ENCODE peak calls at places on chromosomes 4 and X, in ten cellular contexts. One of them, this sample, is unnamed.

GRCh38 chr4:189177130-189177529 is 763.5 kb upstream of the FRG1 start:
- DNase-seq in NCI-H1417: no peak
- DNase-seq in stimulated activated CD8-positive, alpha-beta memory T cell treated with anti-CD3 and anti-CD28 coated beads, Interleukin-7, amount 100 ng/mL, for 1 hour: no peak
- DNase-seq in neural crest cell: no peak
- DNase-seq in epithelial cell of esophagus: peak; percentile 57
- DNase-seq in activated CD4-positive, alpha-beta memory T cell treated with anti-CD3 and anti-CD28 coated beads for 36 hours: no peak
- DNase-seq in brain microvascular endothelial cell: no peak
- DNase-seq in central memory CD4-positive, alpha-beta T cell: no peak
- DNase-seq in T follicular helper cell: no peak
- DNase-seq in activated naive CD8-positive, alpha-beta T cell treated with anti-CD3 and anti-CD28 coated beads, Interleukin-2, amount 50 U/mL, for 24 hours: no peak
- DNase-seq in this sample: no peak

GRCh38 chr4:8763966-8764901 is 107.4 kb downstream of the HMX1 start:
- DNase-seq in activated CD4-positive, alpha-beta memory T cell treated with anti-CD3 and anti-CD28 coated beads for 36 hours: no peak
- DNase-seq in NCI-H1417: no peak
- DNase-seq in epithelial cell of esophagus: no peak
- DNase-seq in activated naive CD8-positive, alpha-beta T cell treated with anti-CD3 and anti-CD28 coated beads, Interleukin-2, amount 50 U/mL, for 24 hours: no peak
- DNase-seq in stimulated activated CD8-positive, alpha-beta memory T cell treated with anti-CD3 and anti-CD28 coated beads, Interleukin-7, amount 100 ng/mL, for 1 hour: no peak
- DNase-seq in neural crest cell: no peak
- DNase-seq in central memory CD4-positive, alpha-beta T cell: no peak
- DNase-seq in T follicular helper cell: no peak
- DNase-seq in brain microvascular endothelial cell: no peak
- DNase-seq in this sample: no peak

GRCh38 chrX:15376956-15377355 is 7.3 kb downstream of the VEGFD start:
- DNase-seq in stimulated activated CD8-positive, alpha-beta memory T cell treated with anti-CD3 and anti-CD28 coated beads, Interleukin-7, amount 100 ng/mL, for 1 hour: no peak
- DNase-seq in T follicular helper cell: no peak
- DNase-seq in activated naive CD8-positive, alpha-beta T cell treated with anti-CD3 and anti-CD28 coated beads, Interleukin-2, amount 50 U/mL, for 24 hours: no peak
- DNase-seq in central memory CD4-positive, alpha-beta T cell: no peak
- DNase-seq in epithelial cell of esophagus: no peak
- DNase-seq in brain microvascular endothelial cell: no peak
- DNase-seq in neural crest cell: no peak
- DNase-seq in activated CD4-positive, alpha-beta memory T cell treated with anti-CD3 and anti-CD28 coated beads for 36 hours: no peak
- DNase-seq in NCI-H1417: no peak
- DNase-seq in this sample: no peak

GRCh38 chr4:102478186-102478585 is 23.0 kb upstream of the NFKB1 start:
- DNase-seq in T follicular helper cell: no peak
- DNase-seq in neural crest cell: no peak
- DNase-seq in activated CD4-positive, alpha-beta memory T cell treated with anti-CD3 and anti-CD28 coated beads for 36 hours: no peak
- DNase-seq in activated naive CD8-positive, alpha-beta T cell treated with anti-CD3 and anti-CD28 coated beads, Interleukin-2, amount 50 U/mL, for 24 hours: no peak
- DNase-seq in central memory CD4-positive, alpha-beta T cell: no peak
- DNase-seq in brain microvascular endothelial cell: no peak
- DNase-seq in stimulated activated CD8-positive, alpha-beta memory T cell treated with anti-CD3 and anti-CD28 coated beads, Interleukin-7, amount 100 ng/mL, for 1 hour: no peak
- DNase-seq in epithelial cell of esophagus: peak; percentile 39
- DNase-seq in NCI-H1417: no peak
- DNase-seq in this sample: no peak

GRCh38 chr4:47650584-47651130 is 165.6 kb downstream of the ATP10D start:
- DNase-seq in neural crest cell: no peak
- DNase-seq in NCI-H1417: no peak
- DNase-seq in central memory CD4-positive, alpha-beta T cell: no peak
- DNase-seq in brain microvascular endothelial cell: peak; percentile 22
- DNase-seq in stimulated activated CD8-positive, alpha-beta memory T cell treated with anti-CD3 and anti-CD28 coated beads, Interleukin-7, amount 100 ng/mL, for 1 hour: no peak
- DNase-seq in epithelial cell of esophagus: no peak
- DNase-seq in T follicular helper cell: no peak
- DNase-seq in activated CD4-positive, alpha-beta memory T cell treated with anti-CD3 and anti-CD28 coated beads for 36 hours: no peak
- DNase-seq in activated naive CD8-positive, alpha-beta T cell treated with anti-CD3 and anti-CD28 coated beads, Interleukin-2, amount 50 U/mL, for 24 hours: no peak
- DNase-seq in this sample: no peak

GRCh38 chrX:74535633-74536141 is 78.7 kb downstream of the RLIM start:
- DNase-seq in central memory CD4-positive, alpha-beta T cell: peak; percentile 17
- DNase-seq in NCI-H1417: peak; percentile 82
- DNase-seq in brain microvascular endothelial cell: peak; percentile 27
- DNase-seq in activated naive CD8-positive, alpha-beta T cell treated with anti-CD3 and anti-CD28 coated beads, Interleukin-2, amount 50 U/mL, for 24 hours: peak; percentile 54
- DNase-seq in stimulated activated CD8-positive, alpha-beta memory T cell treated with anti-CD3 and anti-CD28 coated beads, Interleukin-7, amount 100 ng/mL, for 1 hour: no peak
- DNase-seq in activated CD4-positive, alpha-beta memory T cell treated with anti-CD3 and anti-CD28 coated beads for 36 hours: peak; percentile 69
- DNase-seq in epithelial cell of esophagus: peak; percentile 81
- DNase-seq in T follicular helper cell: no peak
- DNase-seq in neural crest cell: peak; percentile 9
- DNase-seq in this sample: no peak

GRCh38 chrX:12060489-12061260 is 77.6 kb upstream of the FRMPD4 start:
- DNase-seq in activated naive CD8-positive, alpha-beta T cell treated with anti-CD3 and anti-CD28 coated beads, Interleukin-2, amount 50 U/mL, for 24 hours: no peak
- DNase-seq in brain microvascular endothelial cell: no peak
- DNase-seq in central memory CD4-positive, alpha-beta T cell: no peak
- DNase-seq in stimulated activated CD8-positive, alpha-beta memory T cell treated with anti-CD3 and anti-CD28 coated beads, Interleukin-7, amount 100 ng/mL, for 1 hour: no peak
- DNase-seq in activated CD4-positive, alpha-beta memory T cell treated with anti-CD3 and anti-CD28 coated beads for 36 hours: no peak
- DNase-seq in epithelial cell of esophagus: peak; percentile 2
- DNase-seq in NCI-H1417: no peak
- DNase-seq in neural crest cell: no peak
- DNase-seq in T follicular helper cell: no peak
- DNase-seq in this sample: no peak

GRCh38 chrX:13126785-13127184 is 82.4 kb upstream of the FAM9C start:
- DNase-seq in activated CD4-positive, alpha-beta memory T cell treated with anti-CD3 and anti-CD28 coated beads for 36 hours: no peak
- DNase-seq in neural crest cell: no peak
- DNase-seq in NCI-H1417: no peak
- DNase-seq in epithelial cell of esophagus: no peak
- DNase-seq in activated naive CD8-positive, alpha-beta T cell treated with anti-CD3 and anti-CD28 coated beads, Interleukin-2, amount 50 U/mL, for 24 hours: no peak
- DNase-seq in brain microvascular endothelial cell: peak; percentile 5
- DNase-seq in T follicular helper cell: no peak
- DNase-seq in stimulated activated CD8-positive, alpha-beta memory T cell treated with anti-CD3 and anti-CD28 coated beads, Interleukin-7, amount 100 ng/mL, for 1 hour: no peak
- DNase-seq in central memory CD4-positive, alpha-beta T cell: no peak
- DNase-seq in this sample: no peak

GRCh38 chrX:19017271-19017670 is 33.4 kb upstream of the PHKA2 start:
- DNase-seq in stimulated activated CD8-positive, alpha-beta memory T cell treated with anti-CD3 and anti-CD28 coated beads, Interleukin-7, amount 100 ng/mL, for 1 hour: no peak
- DNase-seq in activated naive CD8-positive, alpha-beta T cell treated with anti-CD3 and anti-CD28 coated beads, Interleukin-2, amount 50 U/mL, for 24 hours: no peak
- DNase-seq in T follicular helper cell: no peak
- DNase-seq in neural crest cell: peak; percentile 2
- DNase-seq in epithelial cell of esophagus: peak; percentile 29
- DNase-seq in NCI-H1417: peak; percentile 61
- DNase-seq in activated CD4-positive, alpha-beta memory T cell treated with anti-CD3 and anti-CD28 coated beads for 36 hours: no peak
- DNase-seq in brain microvascular endothelial cell: no peak
- DNase-seq in central memory CD4-positive, alpha-beta T cell: no peak
- DNase-seq in this sample: peak; percentile 14

GRCh38 chrX:46551494-46552128 is 6.4 kb upstream of the ZNF674 start:
- DNase-seq in central memory CD4-positive, alpha-beta T cell: no peak
- DNase-seq in activated CD4-positive, alpha-beta memory T cell treated with anti-CD3 and anti-CD28 coated beads for 36 hours: no peak
- DNase-seq in NCI-H1417: no peak
- DNase-seq in activated naive CD8-positive, alpha-beta T cell treated with anti-CD3 and anti-CD28 coated beads, Interleukin-2, amount 50 U/mL, for 24 hours: no peak
- DNase-seq in neural crest cell: no peak
- DNase-seq in brain microvascular endothelial cell: peak; percentile 77
- DNase-seq in stimulated activated CD8-positive, alpha-beta memory T cell treated with anti-CD3 and anti-CD28 coated beads, Interleukin-7, amount 100 ng/mL, for 1 hour: no peak
- DNase-seq in epithelial cell of esophagus: peak; percentile 34
- DNase-seq in T follicular helper cell: no peak
- DNase-seq in this sample: no peak

GRCh38 chr4:5918331-5919030 is 25.6 kb upstream of the CRMP1 start:
- DNase-seq in activated naive CD8-positive, alpha-beta T cell treated with anti-CD3 and anti-CD28 coated beads, Interleukin-2, amount 50 U/mL, for 24 hours: no peak
- DNase-seq in central memory CD4-positive, alpha-beta T cell: no peak
- DNase-seq in epithelial cell of esophagus: no peak
- DNase-seq in neural crest cell: no peak
- DNase-seq in stimulated activated CD8-positive, alpha-beta memory T cell treated with anti-CD3 and anti-CD28 coated beads, Interleukin-7, amount 100 ng/mL, for 1 hour: no peak
- DNase-seq in activated CD4-positive, alpha-beta memory T cell treated with anti-CD3 and anti-CD28 coated beads for 36 hours: no peak
- DNase-seq in T follicular helper cell: no peak
- DNase-seq in brain microvascular endothelial cell: no peak
- DNase-seq in NCI-H1417: no peak
- DNase-seq in this sample: no peak

GRCh38 chr4:4864940-4865704 is 5.7 kb downstream of the MSX1 start:
- DNase-seq in stimulated activated CD8-positive, alpha-beta memory T cell treated with anti-CD3 and anti-CD28 coated beads, Interleukin-7, amount 100 ng/mL, for 1 hour: no peak
- DNase-seq in epithelial cell of esophagus: no peak
- DNase-seq in central memory CD4-positive, alpha-beta T cell: no peak
- DNase-seq in T follicular helper cell: no peak
- DNase-seq in neural crest cell: no peak
- DNase-seq in activated naive CD8-positive, alpha-beta T cell treated with anti-CD3 and anti-CD28 coated beads, Interleukin-2, amount 50 U/mL, for 24 hours: no peak
- DNase-seq in brain microvascular endothelial cell: no peak
- DNase-seq in activated CD4-positive, alpha-beta memory T cell treated with anti-CD3 and anti-CD28 coated beads for 36 hours: no peak
- DNase-seq in NCI-H1417: no peak
- DNase-seq in this sample: no peak

GRCh38 chr4:71944956-71945355 is 86.8 kb upstream of the NPFFR2 start:
- DNase-seq in activated CD4-positive, alpha-beta memory T cell treated with anti-CD3 and anti-CD28 coated beads for 36 hours: no peak
- DNase-seq in epithelial cell of esophagus: peak; percentile 30
- DNase-seq in neural crest cell: no peak
- DNase-seq in NCI-H1417: no peak
- DNase-seq in central memory CD4-positive, alpha-beta T cell: no peak
- DNase-seq in brain microvascular endothelial cell: peak; percentile 2
- DNase-seq in T follicular helper cell: no peak
- DNase-seq in activated naive CD8-positive, alpha-beta T cell treated with anti-CD3 and anti-CD28 coated beads, Interleukin-2, amount 50 U/mL, for 24 hours: no peak
- DNase-seq in stimulated activated CD8-positive, alpha-beta memory T cell treated with anti-CD3 and anti-CD28 coated beads, Interleukin-7, amount 100 ng/mL, for 1 hour: no peak
- DNase-seq in this sample: no peak

GRCh38 chrX:119880076-119880475 is 8.4 kb downstream of the NDUFA1 start:
- DNase-seq in activated naive CD8-positive, alpha-beta T cell treated with anti-CD3 and anti-CD28 coated beads, Interleukin-2, amount 50 U/mL, for 24 hours: no peak
- DNase-seq in epithelial cell of esophagus: no peak
- DNase-seq in NCI-H1417: no peak
- DNase-seq in central memory CD4-positive, alpha-beta T cell: peak; percentile 17
- DNase-seq in stimulated activated CD8-positive, alpha-beta memory T cell treated with anti-CD3 and anti-CD28 coated beads, Interleukin-7, amount 100 ng/mL, for 1 hour: no peak
- DNase-seq in neural crest cell: no peak
- DNase-seq in T follicular helper cell: no peak
- DNase-seq in activated CD4-positive, alpha-beta memory T cell treated with anti-CD3 and anti-CD28 coated beads for 36 hours: peak; percentile 41
- DNase-seq in brain microvascular endothelial cell: no peak
- DNase-seq in this sample: no peak

GRCh38 chr4:105147226-105148151 is 813 bp downstream of the TET2 start:
- DNase-seq in brain microvascular endothelial cell: no peak
- DNase-seq in activated CD4-positive, alpha-beta memory T cell treated with anti-CD3 and anti-CD28 coated beads for 36 hours: peak; percentile 56
- DNase-seq in epithelial cell of esophagus: peak; percentile 54
- DNase-seq in stimulated activated CD8-positive, alpha-beta memory T cell treated with anti-CD3 and anti-CD28 coated beads, Interleukin-7, amount 100 ng/mL, for 1 hour: no peak
- DNase-seq in central memory CD4-positive, alpha-beta T cell: peak; percentile 17
- DNase-seq in activated naive CD8-positive, alpha-beta T cell treated with anti-CD3 and anti-CD28 coated beads, Interleukin-2, amount 50 U/mL, for 24 hours: peak; percentile 21
- DNase-seq in NCI-H1417: peak; percentile 84
- DNase-seq in neural crest cell: peak; percentile 31
- DNase-seq in T follicular helper cell: no peak
- DNase-seq in this sample: no peak

GRCh38 chrX:23554304-23554703 is 113.0 kb upstream of the PRDX4 start:
- DNase-seq in central memory CD4-positive, alpha-beta T cell: no peak
- DNase-seq in stimulated activated CD8-positive, alpha-beta memory T cell treated with anti-CD3 and anti-CD28 coated beads, Interleukin-7, amount 100 ng/mL, for 1 hour: no peak
- DNase-seq in activated CD4-positive, alpha-beta memory T cell treated with anti-CD3 and anti-CD28 coated beads for 36 hours: no peak
- DNase-seq in brain microvascular endothelial cell: peak; percentile 7
- DNase-seq in T follicular helper cell: no peak
- DNase-seq in epithelial cell of esophagus: peak; percentile 52
- DNase-seq in activated naive CD8-positive, alpha-beta T cell treated with anti-CD3 and anti-CD28 coated beads, Interleukin-2, amount 50 U/mL, for 24 hours: no peak
- DNase-seq in neural crest cell: no peak
- DNase-seq in NCI-H1417: peak; percentile 82
- DNase-seq in this sample: no peak

GRCh38 chr4:138242076-138242829 is at the start of gene SLC7A11:
- DNase-seq in brain microvascular endothelial cell: peak; percentile 98
- DNase-seq in epithelial cell of esophagus: peak; percentile 99
- DNase-seq in neural crest cell: peak; percentile 33
- DNase-seq in activated CD4-positive, alpha-beta memory T cell treated with anti-CD3 and anti-CD28 coated beads for 36 hours: peak; percentile 69
- DNase-seq in activated naive CD8-positive, alpha-beta T cell treated with anti-CD3 and anti-CD28 coated beads, Interleukin-2, amount 50 U/mL, for 24 hours: peak; percentile 44
- DNase-seq in NCI-H1417: peak; percentile 97
- DNase-seq in stimulated activated CD8-positive, alpha-beta memory T cell treated with anti-CD3 and anti-CD28 coated beads, Interleukin-7, amount 100 ng/mL, for 1 hour: no peak
- DNase-seq in T follicular helper cell: no peak
- DNase-seq in central memory CD4-positive, alpha-beta T cell: peak; percentile 23
- DNase-seq in this sample: no peak

GRCh38 chrX:129631850-129632249 is 22.9 kb downstream of the APLN start:
- DNase-seq in activated naive CD8-positive, alpha-beta T cell treated with anti-CD3 and anti-CD28 coated beads, Interleukin-2, amount 50 U/mL, for 24 hours: no peak
- DNase-seq in stimulated activated CD8-positive, alpha-beta memory T cell treated with anti-CD3 and anti-CD28 coated beads, Interleukin-7, amount 100 ng/mL, for 1 hour: no peak
- DNase-seq in brain microvascular endothelial cell: no peak
- DNase-seq in activated CD4-positive, alpha-beta memory T cell treated with anti-CD3 and anti-CD28 coated beads for 36 hours: no peak
- DNase-seq in T follicular helper cell: no peak
- DNase-seq in epithelial cell of esophagus: peak; percentile 33
- DNase-seq in NCI-H1417: no peak
- DNase-seq in neural crest cell: no peak
- DNase-seq in central memory CD4-positive, alpha-beta T cell: no peak
- DNase-seq in this sample: no peak

GRCh38 chr4:107900067-107900466 is 31.3 kb upstream of the CYP2U1 start:
- DNase-seq in activated naive CD8-positive, alpha-beta T cell treated with anti-CD3 and anti-CD28 coated beads, Interleukin-2, amount 50 U/mL, for 24 hours: no peak
- DNase-seq in NCI-H1417: no peak
- DNase-seq in epithelial cell of esophagus: peak; percentile 36
- DNase-seq in T follicular helper cell: no peak
- DNase-seq in central memory CD4-positive, alpha-beta T cell: no peak
- DNase-seq in activated CD4-positive, alpha-beta memory T cell treated with anti-CD3 and anti-CD28 coated beads for 36 hours: no peak
- DNase-seq in brain microvascular endothelial cell: no peak
- DNase-seq in stimulated activated CD8-positive, alpha-beta memory T cell treated with anti-CD3 and anti-CD28 coated beads, Interleukin-7, amount 100 ng/mL, for 1 hour: no peak
- DNase-seq in neural crest cell: no peak
- DNase-seq in this sample: no peak

GRCh38 chr4:41360214-41360910 is 103.6 kb downstream of the UCHL1 start:
- DNase-seq in activated naive CD8-positive, alpha-beta T cell treated with anti-CD3 and anti-CD28 coated beads, Interleukin-2, amount 50 U/mL, for 24 hours: no peak
- DNase-seq in T follicular helper cell: no peak
- DNase-seq in central memory CD4-positive, alpha-beta T cell: no peak
- DNase-seq in brain microvascular endothelial cell: no peak
- DNase-seq in stimulated activated CD8-positive, alpha-beta memory T cell treated with anti-CD3 and anti-CD28 coated beads, Interleukin-7, amount 100 ng/mL, for 1 hour: no peak
- DNase-seq in activated CD4-positive, alpha-beta memory T cell treated with anti-CD3 and anti-CD28 coated beads for 36 hours: no peak
- DNase-seq in NCI-H1417: peak; percentile 89
- DNase-seq in neural crest cell: peak; percentile 45
- DNase-seq in epithelial cell of esophagus: peak; percentile 55
- DNase-seq in this sample: peak; percentile 65

GRCh38 chrX:121146059-121146628 is 98.7 kb downstream of the GLUD2 start:
- DNase-seq in neural crest cell: no peak
- DNase-seq in epithelial cell of esophagus: no peak
- DNase-seq in activated naive CD8-positive, alpha-beta T cell treated with anti-CD3 and anti-CD28 coated beads, Interleukin-2, amount 50 U/mL, for 24 hours: no peak
- DNase-seq in T follicular helper cell: no peak
- DNase-seq in brain microvascular endothelial cell: peak; percentile 9
- DNase-seq in NCI-H1417: no peak
- DNase-seq in stimulated activated CD8-positive, alpha-beta memory T cell treated with anti-CD3 and anti-CD28 coated beads, Interleukin-7, amount 100 ng/mL, for 1 hour: no peak
- DNase-seq in central memory CD4-positive, alpha-beta T cell: no peak
- DNase-seq in activated CD4-positive, alpha-beta memory T cell treated with anti-CD3 and anti-CD28 coated beads for 36 hours: no peak
- DNase-seq in this sample: no peak

GRCh38 chrX:133988010-133988409 is 2.6 kb upstream of the GPC3 start:
- DNase-seq in activated naive CD8-positive, alpha-beta T cell treated with anti-CD3 and anti-CD28 coated beads, Interleukin-2, amount 50 U/mL, for 24 hours: no peak
- DNase-seq in activated CD4-positive, alpha-beta memory T cell treated with anti-CD3 and anti-CD28 coated beads for 36 hours: no peak
- DNase-seq in central memory CD4-positive, alpha-beta T cell: no peak
- DNase-seq in T follicular helper cell: no peak
- DNase-seq in stimulated activated CD8-positive, alpha-beta memory T cell treated with anti-CD3 and anti-CD28 coated beads, Interleukin-7, amount 100 ng/mL, for 1 hour: no peak
- DNase-seq in epithelial cell of esophagus: no peak
- DNase-seq in NCI-H1417: peak; percentile 65
- DNase-seq in neural crest cell: no peak
- DNase-seq in brain microvascular endothelial cell: no peak
- DNase-seq in this sample: no peak

GRCh38 chr4:82898322-82899243 is 2.0 kb upstream of the THAP9 start:
- DNase-seq in stimulated activated CD8-positive, alpha-beta memory T cell treated with anti-CD3 and anti-CD28 coated beads, Interleukin-7, amount 100 ng/mL, for 1 hour: no peak
- DNase-seq in activated CD4-positive, alpha-beta memory T cell treated with anti-CD3 and anti-CD28 coated beads for 36 hours: no peak
- DNase-seq in neural crest cell: no peak
- DNase-seq in brain microvascular endothelial cell: peak; percentile 77
- DNase-seq in activated naive CD8-positive, alpha-beta T cell treated with anti-CD3 and anti-CD28 coated beads, Interleukin-2, amount 50 U/mL, for 24 hours: no peak
- DNase-seq in NCI-H1417: peak; percentile 24
- DNase-seq in T follicular helper cell: no peak
- DNase-seq in central memory CD4-positive, alpha-beta T cell: peak; percentile 5
- DNase-seq in epithelial cell of esophagus: peak; percentile 79
- DNase-seq in this sample: no peak

GRCh38 chr4:33080262-33080661 is 2360.1 kb downstream of the PCDH7 start:
- DNase-seq in T follicular helper cell: no peak
- DNase-seq in activated CD4-positive, alpha-beta memory T cell treated with anti-CD3 and anti-CD28 coated beads for 36 hours: no peak
- DNase-seq in brain microvascular endothelial cell: no peak
- DNase-seq in central memory CD4-positive, alpha-beta T cell: no peak
- DNase-seq in NCI-H1417: no peak
- DNase-seq in activated naive CD8-positive, alpha-beta T cell treated with anti-CD3 and anti-CD28 coated beads, Interleukin-2, amount 50 U/mL, for 24 hours: no peak
- DNase-seq in neural crest cell: no peak
- DNase-seq in stimulated activated CD8-positive, alpha-beta memory T cell treated with anti-CD3 and anti-CD28 coated beads, Interleukin-7, amount 100 ng/mL, for 1 hour: no peak
- DNase-seq in epithelial cell of esophagus: no peak
- DNase-seq in this sample: no peak

GRCh38 chr4:94544811-94545210 is 93.1 kb downstream of the PDLIM5 start:
- DNase-seq in T follicular helper cell: no peak
- DNase-seq in epithelial cell of esophagus: peak; percentile 74
- DNase-seq in neural crest cell: no peak
- DNase-seq in brain microvascular endothelial cell: no peak
- DNase-seq in activated naive CD8-positive, alpha-beta T cell treated with anti-CD3 and anti-CD28 coated beads, Interleukin-2, amount 50 U/mL, for 24 hours: no peak
- DNase-seq in activated CD4-positive, alpha-beta memory T cell treated with anti-CD3 and anti-CD28 coated beads for 36 hours: no peak
- DNase-seq in stimulated activated CD8-positive, alpha-beta memory T cell treated with anti-CD3 and anti-CD28 coated beads, Interleukin-7, amount 100 ng/mL, for 1 hour: no peak
- DNase-seq in NCI-H1417: no peak
- DNase-seq in central memory CD4-positive, alpha-beta T cell: no peak
- DNase-seq in this sample: no peak

GRCh38 chr4:156820931-156821330 is 150.7 kb downstream of the PDGFC start:
- DNase-seq in central memory CD4-positive, alpha-beta T cell: no peak
- DNase-seq in NCI-H1417: no peak
- DNase-seq in epithelial cell of esophagus: no peak
- DNase-seq in brain microvascular endothelial cell: peak; percentile 14
- DNase-seq in stimulated activated CD8-positive, alpha-beta memory T cell treated with anti-CD3 and anti-CD28 coated beads, Interleukin-7, amount 100 ng/mL, for 1 hour: no peak
- DNase-seq in T follicular helper cell: no peak
- DNase-seq in activated naive CD8-positive, alpha-beta T cell treated with anti-CD3 and anti-CD28 coated beads, Interleukin-2, amount 50 U/mL, for 24 hours: no peak
- DNase-seq in activated CD4-positive, alpha-beta memory T cell treated with anti-CD3 and anti-CD28 coated beads for 36 hours: no peak
- DNase-seq in neural crest cell: no peak
- DNase-seq in this sample: no peak

GRCh38 chr4:8409271-8410065 is 31.1 kb downstream of the ACOX3 start:
- DNase-seq in NCI-H1417: no peak
- DNase-seq in activated naive CD8-positive, alpha-beta T cell treated with anti-CD3 and anti-CD28 coated beads, Interleukin-2, amount 50 U/mL, for 24 hours: peak; percentile 29
- DNase-seq in central memory CD4-positive, alpha-beta T cell: peak; percentile 71
- DNase-seq in epithelial cell of esophagus: peak; percentile 10
- DNase-seq in brain microvascular endothelial cell: no peak
- DNase-seq in activated CD4-positive, alpha-beta memory T cell treated with anti-CD3 and anti-CD28 coated beads for 36 hours: peak; percentile 42
- DNase-seq in T follicular helper cell: no peak
- DNase-seq in stimulated activated CD8-positive, alpha-beta memory T cell treated with anti-CD3 and anti-CD28 coated beads, Interleukin-7, amount 100 ng/mL, for 1 hour: peak; percentile 29
- DNase-seq in neural crest cell: no peak
- DNase-seq in this sample: no peak

GRCh38 chr4:118327554-118328241 is 25.1 kb downstream of the PRSS12 start:
- DNase-seq in epithelial cell of esophagus: no peak
- DNase-seq in activated CD4-positive, alpha-beta memory T cell treated with anti-CD3 and anti-CD28 coated beads for 36 hours: no peak
- DNase-seq in brain microvascular endothelial cell: peak; percentile 12
- DNase-seq in stimulated activated CD8-positive, alpha-beta memory T cell treated with anti-CD3 and anti-CD28 coated beads, Interleukin-7, amount 100 ng/mL, for 1 hour: no peak
- DNase-seq in activated naive CD8-positive, alpha-beta T cell treated with anti-CD3 and anti-CD28 coated beads, Interleukin-2, amount 50 U/mL, for 24 hours: no peak
- DNase-seq in T follicular helper cell: no peak
- DNase-seq in NCI-H1417: peak; percentile 54
- DNase-seq in neural crest cell: no peak
- DNase-seq in central memory CD4-positive, alpha-beta T cell: no peak
- DNase-seq in this sample: no peak

This sample was measured in D721Med.